ENCODE peak calls at places on chromosomes 16 and 17, in ten cellular contexts. Z, I, O, M, A, P, X, W, R and S are unnamed samples.

GRCh38 chr16:47731252-47731651 is 270.1 kb downstream of the PHKB start:
- DNase-seq in R (peak; percentile 85), O (no peak), W (no peak), X (no peak), M (no peak), Z (peak; percentile 42), P (peak; percentile 86), A (peak; percentile 69), I (no peak), S (peak; percentile 85)

GRCh38 chr16:82082543-82083244 is 47.6 kb downstream of the HSD17B2 start:
- DNase-seq in W (no peak), O (no peak), I (no peak), Z (no peak), R (peak; percentile 66), M (no peak), P (peak; percentile 37), A (peak; percentile 65), X (no peak), S (no peak)

GRCh38 chr16:64174327-64174726 is 947.5 kb downstream of the CDH11 start:
- DNase-seq in I (no peak), P (no peak), Z (no peak), A (no peak), M (no peak), O (no peak), R (no peak), W (no peak), X (no peak), S (no peak)

GRCh38 chr17:49197346-49197998 is 12.9 kb downstream of the GNGT2 start:
- DNase-seq in M (no peak), R (peak; percentile 30), I (no peak), X (no peak), W (no peak), P (peak; percentile 11), O (no peak), A (peak; percentile 44), Z (no peak), S (no peak)

GRCh38 chr17:78539771-78540170 is 37.4 kb downstream of the DNAH17 start:
- DNase-seq in O (no peak), R (no peak), W (no peak), A (no peak), M (no peak), X (no peak), I (no peak), P (no peak), Z (no peak), S (no peak)

GRCh38 chr16:24396350-24397271 is 140.5 kb downstream of the CACNG3 start:
- DNase-seq in M (peak; percentile 20), X (no peak), P (no peak), Z (no peak), A (no peak), O (no peak), R (no peak), W (no peak), I (no peak), S (no peak)

GRCh38 chr16:64440005-64440404 is 681.9 kb downstream of the CDH11 start:
- DNase-seq in I (no peak), Z (no peak), A (no peak), W (no peak), O (no peak), M (no peak), X (no peak), R (no peak), P (no peak), S (no peak)

GRCh38 chr17:50604470-50604869 is 30.2 kb upstream of the ABCC3 start:
- DNase-seq in W (no peak), Z (peak; percentile 66), M (no peak), I (no peak), R (peak; percentile 39), A (no peak), O (no peak), P (peak; percentile 51), X (peak; percentile 88), S (peak; percentile 91)